ENCODE peak calls at places on chromosomes 12 and 14, in six cellular contexts. I is CD4-positive, CD25-positive, alpha-beta regulatory T cell; U is endodermal cell; V is breast epithelium; R is ovary; B is right lobe of liver. W is an unnamed sample.

GRCh38 chr12:95838125-95838524 is 20.6 kb upstream of the SNRPF start:
- DNase-seq in I (no peak), U (no peak), V (no peak), R (no peak), B (peak; percentile 74), W (no peak)

GRCh38 chr14:89184952-89185351 is 232.1 kb downstream of the FOXN3 start:
- DNase-seq in I (no peak), U (peak; percentile 28), V (no peak), R (no peak), B (no peak), W (no peak)

GRCh38 chr12:1920971-1921370 is 2.5 kb upstream of the CACNA2D4 start:
- DNase-seq in I (no peak), U (peak; percentile 42), V (no peak), R (no peak), B (no peak), W (no peak)

GRCh38 chr14:34699873-34700621 is 14.3 kb downstream of the CFL2 start:
- DNase-seq in I (no peak), U (no peak), V (no peak), R (no peak), B (no peak), W (no peak)

GRCh38 chr12:72274926-72275325 is 2.8 kb downstream of the TRHDE start:
- DNase-seq in I (no peak), U (no peak), V (no peak), R (peak; percentile 7), B (no peak), W (no peak)

GRCh38 chr14:61280526-61281185 is 482 bp downstream of the TMEM30B start:
- DNase-seq in I (peak; percentile 75), U (peak; percentile 85), V (peak; percentile 72), R (peak; percentile 46), B (peak; percentile 85), W (peak; percentile 92)

GRCh38 chr14:27392153-27392552 is 794.3 kb upstream of the NOVA1 start:
- DNase-seq in I (no peak), U (no peak), V (no peak), R (no peak), B (no peak), W (no peak)

GRCh38 chr12:52629251-52630103 is 11.1 kb upstream of the KRT73 start:
- DNase-seq in I (no peak), U (peak; percentile 26), V (no peak), R (no peak), B (no peak), W (no peak)

GRCh38 chr12:123050331-123050809 is 69.9 kb downstream of the ARL6IP4 start:
- DNase-seq in I (no peak), U (no peak), V (no peak), R (no peak), B (peak; percentile 41), W (no peak)

GRCh38 chr14:96821501-96821900 is 24.3 kb downstream of the VRK1 start:
- DNase-seq in I (no peak), U (no peak), V (no peak), R (no peak), B (no peak), W (no peak)

GRCh38 chr12:43407816-43408645 is 144.0 kb downstream of the ADAMTS20 start:
- DNase-seq in I (no peak), U (no peak), V (no peak), R (no peak), B (no peak), W (no peak)

GRCh38 chr14:31510222-31510621 is 22.4 kb upstream of the GPR33 start:
- DNase-seq in I (peak; percentile 28), U (no peak), V (no peak), R (no peak), B (no peak), W (no peak)

GRCh38 chr14:69398818-69399210 is 322 bp downstream of the SLC39A9 start:
- DNase-seq in I (no peak), U (no peak), V (no peak), R (no peak), B (no peak), W (no peak)

GRCh38 chr14:69398053-69398817 is at the start of the genes ERH and SLC39A9:
- DNase-seq in I (peak; percentile 97), U (peak; percentile 96), V (peak; percentile 95), R (peak; percentile 94), B (peak; percentile 95), W (peak; percentile 97)

GRCh38 chr14:69395929-69396328 is 2.2 kb downstream of the ERH start:
- DNase-seq in I (no peak), U (no peak), V (no peak), R (no peak), B (no peak), W (no peak)

GRCh38 chr14:69400154-69400553 is 1.7 kb downstream of the SLC39A9 start:
- DNase-seq in I (no peak), U (no peak), V (no peak), R (no peak), B (no peak), W (no peak)

GRCh38 chr14:69399750-69400149 is 1.3 kb downstream of the SLC39A9 start:
- DNase-seq in I (no peak), U (no peak), V (no peak), R (no peak), B (no peak), W (no peak)
- H3K4me1 ChIP-seq in I (peaks cover 52% of the 10 kb centered on the region), U (no peaks in the 10 kb centered on the region), V (peaks cover 5% of the 10 kb centered on the region), R (peaks cover 19% of the 10 kb centered on the region), B (peaks cover 17% of the 10 kb centered on the region), W (peaks cover 27% of the 10 kb centered on the region)

DNA sequence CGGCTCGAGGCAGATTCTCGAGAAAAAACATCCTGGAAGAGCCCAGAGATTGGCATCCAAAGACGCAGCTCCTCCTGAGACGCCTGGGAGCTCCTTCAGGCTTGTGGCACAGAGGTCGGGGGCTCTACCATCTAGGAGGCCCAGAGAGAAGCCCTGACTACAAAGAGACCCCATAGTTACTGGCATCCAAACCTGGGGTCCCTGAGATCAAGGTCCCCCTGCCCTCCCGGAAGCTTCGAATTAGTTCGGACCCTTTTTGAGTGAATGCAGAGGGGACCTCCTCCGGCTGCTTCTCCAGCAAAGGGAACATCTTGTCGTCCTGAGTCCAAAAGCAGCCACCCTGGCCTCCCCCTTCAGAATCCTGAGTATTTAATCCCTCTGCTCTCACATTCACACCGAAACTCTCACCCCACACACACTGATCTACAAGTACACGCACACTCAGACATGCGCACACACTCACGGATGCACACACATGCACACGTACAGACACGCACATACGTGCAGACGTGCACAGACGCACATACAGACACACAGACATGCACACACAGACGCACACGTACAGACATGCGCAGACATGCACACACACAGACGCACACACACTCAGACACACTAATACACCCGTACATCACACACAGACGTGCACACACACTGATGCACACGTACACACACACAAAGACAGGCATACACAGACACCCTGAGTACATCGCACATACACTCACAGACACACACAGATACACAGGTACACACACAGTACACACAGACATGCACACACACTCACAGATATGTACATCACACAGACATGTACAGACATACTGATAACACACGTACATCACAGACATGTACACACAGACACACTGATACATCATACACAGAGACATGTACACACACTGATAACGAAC is 5.9 kb downstream of the ZNF605 start:
- DNase-seq in I (no peak), U (peak; percentile 12), V (no peak), R (no peak), B (no peak), W (no peak)
- H3K9me3 ChIP-seq in I (peaks cover 67% of the 10 kb centered on the region), U (peaks cover 89% of the 10 kb centered on the region), V (peaks cover 75% of the 10 kb centered on the region), R (peaks cover 48% of the 10 kb centered on the region), B (peaks cover 25% of the 10 kb centered on the region), W (no peaks in the 10 kb centered on the region)

GRCh38 chr14:95467657-95468056 is 48.8 kb downstream of the SYNE3 start:
- DNase-seq in I (no peak), U (no peak), V (no peak), R (no peak), B (no peak), W (no peak)

GRCh38 chr14:95467232-95467631 is 49.2 kb downstream of the SYNE3 start:
- DNase-seq in I (no peak), U (no peak), V (no peak), R (no peak), B (no peak), W (no peak)

GRCh38 chr14:95470942-95471499 is 45.4 kb downstream of the SYNE3 start:
- DNase-seq in I (no peak), U (no peak), V (no peak), R (no peak), B (no peak), W (no peak)

GRCh38 chr14:95468416-95469133 is 47.9 kb downstream of the SYNE3 start:
- DNase-seq in I (no peak), U (no peak), V (no peak), R (no peak), B (no peak), W (no peak)

DNA sequence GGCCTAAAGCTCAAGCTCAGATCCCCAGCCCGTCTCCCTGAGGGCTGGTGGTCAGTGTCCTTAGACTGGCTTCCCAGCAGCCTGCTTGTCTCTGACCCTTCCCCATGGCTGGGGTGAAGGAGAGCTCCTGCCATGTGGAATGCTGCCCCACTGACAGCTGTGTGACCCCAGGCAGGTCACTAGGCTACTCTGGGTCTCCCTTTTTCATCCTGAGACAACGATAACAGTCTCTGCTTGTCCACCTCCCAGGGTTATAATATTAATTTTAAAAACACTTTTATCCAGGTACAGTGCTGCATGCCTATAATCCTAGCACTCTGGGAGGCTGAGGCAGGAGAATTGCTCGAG is 47.3 kb downstream of the SYNE3 start:
- DNase-seq in I (no peak), U (no peak), V (no peak), R (no peak), B (no peak), W (no peak)
- H3K4me1 ChIP-seq in I (peaks cover 22% of the 10 kb centered on the region), U (peaks cover 7% of the 10 kb centered on the region), V (no peaks in the 10 kb centered on the region), R (peaks cover 10% of the 10 kb centered on the region), B (no peaks in the 10 kb centered on the region), W (no peaks in the 10 kb centered on the region)

DNA sequence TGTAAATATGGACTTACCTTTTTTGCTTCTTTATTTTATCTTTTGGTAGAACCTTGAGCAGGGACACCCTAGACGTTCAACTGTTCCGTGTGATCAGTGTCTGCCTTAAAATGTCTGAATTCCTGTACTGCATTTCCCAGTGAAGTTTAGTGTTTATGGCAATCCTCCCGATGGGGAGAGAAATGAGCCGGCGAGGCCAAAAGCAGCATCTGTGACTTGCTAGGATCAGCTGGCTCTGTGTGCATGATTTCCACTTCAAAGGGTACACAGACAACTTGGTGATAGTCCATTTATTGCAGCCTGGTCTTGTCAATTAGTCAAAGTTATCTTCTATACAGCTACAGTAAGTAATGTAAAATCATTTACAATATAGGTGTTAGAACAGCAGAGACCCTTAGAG is 768.5 kb downstream of the DIO2 start:
- DNase-seq in I (no peak), U (no peak), V (no peak), R (no peak), B (no peak), W (no peak)
- H3K9me3 ChIP-seq in I (no peaks in the 10 kb centered on the region), U (no peaks in the 10 kb centered on the region), V (no peaks in the 10 kb centered on the region), R (no peaks in the 10 kb centered on the region), B (no peaks in the 10 kb centered on the region), W (no peaks in the 10 kb centered on the region)

GRCh38 chr12:111442301-111443045 is 36.8 kb downstream of the SH2B3 start:
- DNase-seq in I (no peak), U (peak; percentile 53), V (no peak), R (no peak), B (peak; percentile 26), W (no peak)
- H3K4me1 ChIP-seq in I (peaks cover 50% of the 10 kb centered on the region), U (peaks cover 4% of the 10 kb centered on the region), V (peaks cover 4% of the 10 kb centered on the region), R (peaks cover 9% of the 10 kb centered on the region), B (peaks cover 23% of the 10 kb centered on the region), W (peaks cover 46% of the 10 kb centered on the region)